ENCODE peak calls at places on chromosomes 2 and 18, in four cellular contexts. S is IMR-90, E is pancreas, Z is fibroblast of lung. D is an unnamed sample. For H3K4me1, the result is how much of the 10 kb centered on the place peaks cover.

GRCh38 chr2:233849607-233850271 is 4.6 kb downstream of the HJURP start:
- DNase-seq in Z (no peak), S (no peak), E (no peak), D (no peak)

GRCh38 chr2:227717687-227718567 is at the start of gene SLC19A3:
- DNase-seq in E (peak), S (peak), Z (peak), D (peak)

GRCh38 chr2:234952270-234953115 is 676 bp downstream of the SH3BP4 start:
- DNase-seq in S (no peak), E (peak), Z (no peak), D (no peak)

GRCh38 chr2:65558748-65559147 is 126.3 kb upstream of the SPRED2 start:
- DNase-seq in Z (no peak), S (no peak), E (no peak), D (no peak)

GRCh38 chr2:100741880-100742814 is 77.8 kb upstream of the NPAS2 start:
- DNase-seq in S (peak), Z (peak), E (no peak), D (no peak)

GRCh38 chr2:130341562-130342019 is 1.1 kb upstream of the IMP4 start:
- DNase-seq in Z (no peak), E (no peak), S (no peak), D (no peak)

GRCh38 chr2:12070581-12070980 is 324.1 kb downstream of the LPIN1 start:
- DNase-seq in Z (peak), S (peak), E (no peak), D (no peak)

GRCh38 chr2:607172-607571 is 70.0 kb downstream of the TMEM18 start:
- DNase-seq in Z (no peak), E (no peak), S (no peak), D (no peak)

GRCh38 chr2:216318470-216318869 is 53.8 kb downstream of the MARCHF4 start:
- DNase-seq in Z (no peak), S (no peak), E (no peak), D (no peak)

GRCh38 chr2:200051621-200051945 is 96.2 kb downstream of the MAIP1 start:
- DNase-seq in Z (peak), E (no peak), S (no peak), D (no peak)

GRCh38 chr2:117835990-117836760 is 21.7 kb downstream of the DDX18 start:
- DNase-seq in E (peak), Z (peak), S (peak), D (peak)

GRCh38 chr2:69646714-69647113 is 3.2 kb upstream of the AAK1 start:
- DNase-seq in E (no peak), Z (no peak), S (no peak), D (no peak)

DNA sequence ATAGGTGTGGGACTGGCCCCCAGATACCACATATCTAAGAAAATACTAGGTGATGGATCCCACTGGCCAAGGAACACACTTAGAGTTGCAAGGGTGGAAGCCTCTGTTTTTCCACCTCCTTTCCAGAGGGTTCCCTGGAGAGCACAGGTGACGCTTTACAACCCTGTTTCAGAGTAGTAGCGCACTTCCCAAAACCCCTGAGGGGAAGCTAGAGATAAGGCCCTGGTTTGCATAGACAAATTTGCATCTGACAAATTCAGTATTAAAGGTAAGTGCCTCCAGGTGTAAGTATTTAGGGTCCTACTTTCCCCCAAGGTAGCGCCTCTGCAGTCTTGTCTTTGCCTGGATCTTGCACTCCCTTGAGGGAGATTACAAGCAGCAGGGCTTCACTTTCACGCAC is 474 bp upstream of the CERKL start:
- DNase-seq in S (no peak), Z (no peak), E (no peak), D (no peak)
- H3K4me1 ChIP-seq in S (under half), Z (under half), E (under half), D (under half)

DNA sequence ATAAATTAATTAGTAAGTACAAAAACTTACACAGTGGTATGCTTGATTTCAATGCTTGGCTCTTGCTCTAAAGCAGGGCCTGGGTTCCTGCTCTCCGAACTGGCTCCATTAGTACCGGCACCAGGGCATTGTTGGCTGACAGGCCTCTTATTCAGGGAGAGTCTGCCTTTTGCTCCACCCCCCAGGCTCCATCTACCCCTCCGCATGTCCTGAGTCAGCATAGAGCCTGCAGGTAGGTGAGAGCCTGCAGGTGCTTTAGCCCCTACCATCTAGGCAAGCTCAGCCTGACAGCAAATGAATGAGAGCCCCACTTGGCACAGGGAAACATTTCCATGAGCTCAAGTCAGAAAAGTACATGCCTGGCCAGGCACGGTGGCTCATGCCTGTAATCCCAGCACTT is 35.1 kb upstream of the EFHD1 start:
- DNase-seq in S (no peak), E (no peak), Z (no peak), D (no peak)
- H3K4me1 ChIP-seq in S (under half), E (under half), Z (under half), D (under half)

GRCh38 chr18:37575646-37576045 is 10.0 kb upstream of the CELF4 start:
- DNase-seq in E (no peak), S (no peak), Z (no peak), D (no peak)
- H3K4me1 ChIP-seq in E (under half), S (under half), Z (under half), D (under half)

GRCh38 chr18:10485475-10485874 is 31.0 kb downstream of the APCDD1 start:
- DNase-seq in S (no peak), E (no peak), Z (no peak), D (no peak)
- H3K4me1 ChIP-seq in S (under half), E (under half), Z (under half), D (under half)

GRCh38 chr2:61536086-61536722 is 2.0 kb downstream of the XPO1 start:
- DNase-seq in E (no peak), S (peak), Z (peak), D (no peak)
- H3K4me1 ChIP-seq in E (under half), S (under half), Z (under half), D (under half)

GRCh38 chr2:177174456-177174855 is 38.1 kb upstream of the HNRNPA3 start:
- DNase-seq in E (no peak), S (no peak), Z (no peak), D (no peak)
- H3K4me1 ChIP-seq in E (under half), S (under half), Z (under half), D (under half)

GRCh38 chr2:30266705-30267104 is 35.4 kb downstream of the LBH start:
- DNase-seq in E (no peak), Z (no peak), S (no peak), D (no peak)
- H3K4me1 ChIP-seq in E (under half), Z (under half), S (under half), D (under half)

DNA sequence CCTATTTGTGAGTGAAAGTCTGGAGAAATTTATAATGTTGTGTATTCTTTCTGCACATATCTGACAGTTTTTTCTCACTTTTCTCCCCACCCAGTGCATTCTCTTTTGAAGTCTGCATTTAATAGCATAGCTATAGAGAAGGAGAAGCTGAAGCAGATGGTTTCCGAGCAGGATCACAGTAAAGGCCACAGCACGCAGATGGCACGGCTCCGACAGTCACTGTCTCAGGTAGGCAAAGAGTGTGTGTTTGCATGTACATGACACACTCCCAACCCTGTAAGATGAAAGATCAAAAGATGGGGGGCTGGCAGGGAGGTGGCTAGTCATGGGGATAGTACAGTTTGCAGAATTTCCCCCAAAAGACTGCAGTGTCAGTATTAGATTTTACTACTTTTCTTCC is 89.4 kb downstream of the PRKRA start:
- DNase-seq in E (no peak), Z (no peak), S (no peak), D (no peak)
- H3K4me1 ChIP-seq in E (under half), Z (under half), S (under half), D (under half)

GRCh38 chr2:105327690-105328089 is 1.8 kb downstream of the TGFBRAP1 start:
- DNase-seq in S (no peak), Z (no peak), E (no peak), D (no peak)
- H3K4me1 ChIP-seq in S (under half), Z (under half), E (under half), D (under half)